ENCODE peak calls at places on chromosomes 7 and 10, in five cellular contexts. G, D, V, Z and S are unnamed samples.

GRCh38 chr7:87159538-87159937 is 7.3 kb downstream of the DMTF1 start:
- DNase-seq in G (no peak), D (no peak), V (no peak), Z (no peak), S (no peak)

GRCh38 chr7:21377545-21377944 is 50.3 kb upstream of the SP4 start:
- DNase-seq in G (no peak), D (no peak), V (no peak), Z (no peak), S (no peak)

GRCh38 chr10:116002735-116003134 is 270.3 kb downstream of the GFRA1 start:
- DNase-seq in G (no peak), D (no peak), V (no peak), Z (no peak), S (no peak)

GRCh38 chr7:12746211-12746610 is 58.8 kb downstream of the ARL4A start:
- DNase-seq in G (no peak), D (no peak), V (no peak), Z (no peak), S (no peak)

GRCh38 chr7:20388064-20388463 is 57.4 kb downstream of the ITGB8 start:
- DNase-seq in G (no peak), D (no peak), V (no peak), Z (no peak), S (no peak)

GRCh38 chr10:3902809-3903410 is 117.9 kb upstream of the KLF6 start:
- DNase-seq in G (no peak), D (no peak), V (no peak), Z (no peak), S (no peak)

GRCh38 chr10:76779821-76780281 is 857.8 kb downstream of the KCNMA1 start:
- DNase-seq in G (no peak), D (no peak), V (no peak), Z (no peak), S (no peak)

GRCh38 chr10:1419796-1420429 is 317.4 kb downstream of the ADARB2 start:
- DNase-seq in G (no peak), D (no peak), V (no peak), Z (no peak), S (no peak)

DNA sequence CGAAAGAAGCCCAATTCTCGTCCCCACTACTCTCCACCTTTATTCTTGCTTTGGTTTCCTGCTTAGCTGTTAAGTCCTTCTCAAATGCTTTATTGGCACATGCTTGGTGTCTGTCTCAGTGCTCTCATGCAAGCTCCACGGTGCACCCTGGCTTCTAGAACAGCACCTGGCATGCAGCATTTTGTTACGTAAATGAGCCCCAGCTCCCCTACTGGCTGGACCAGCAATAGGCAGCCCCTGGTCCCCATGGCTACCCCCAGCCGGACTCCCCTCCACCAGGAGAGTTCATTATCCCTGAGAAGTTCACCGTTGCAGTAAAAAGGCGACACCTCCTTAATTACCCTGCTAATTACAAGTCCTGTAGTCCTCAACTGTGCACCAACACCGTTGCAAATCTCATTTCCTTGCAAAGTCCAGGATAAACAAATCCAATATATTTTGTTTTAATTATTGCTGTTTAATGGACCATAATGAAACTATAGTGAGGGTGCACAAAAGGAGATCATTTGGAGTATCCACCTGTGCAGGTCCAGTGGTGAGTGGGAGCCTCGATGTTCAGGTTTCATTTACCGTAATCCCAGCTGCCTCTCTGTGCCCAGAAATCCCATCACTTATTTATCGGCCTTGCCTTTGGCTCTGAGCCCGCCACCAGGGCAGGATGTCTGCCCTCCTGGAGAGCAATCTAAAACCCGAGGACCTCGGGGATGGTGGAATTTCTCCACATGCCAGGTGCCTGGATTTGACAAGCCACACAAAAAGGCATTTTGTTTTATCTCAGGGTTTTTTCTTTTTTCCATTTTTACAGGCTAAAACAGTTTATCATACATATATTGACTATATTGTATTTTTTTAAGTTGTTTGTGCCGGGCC is 12.8 kb upstream of the DRGX start:
- DNase-seq in G (no peak), D (peak), V (no peak), Z (no peak), S (no peak)
- TF ChIP-seq CTCF in G (peak), D (no peak), V (peak), Z (no peak), S (no peak)

GRCh38 chr7:155543926-155544325 is 2.4 kb downstream of the CNPY1 start:
- DNase-seq in G (no peak), D (no peak), V (no peak), Z (no peak), S (no peak)

GRCh38 chr7:155544485-155544884 is 1.9 kb downstream of the CNPY1 start:
- DNase-seq in G (no peak), D (no peak), V (no peak), Z (no peak), S (no peak)

GRCh38 chr7:155542276-155542675 is 4.1 kb downstream of the CNPY1 start:
- DNase-seq in G (no peak), D (no peak), V (no peak), Z (no peak), S (no peak)

GRCh38 chr7:155545348-155545747 is 1.0 kb downstream of the CNPY1 start:
- DNase-seq in G (no peak), D (no peak), V (no peak), Z (no peak), S (no peak)

DNA sequence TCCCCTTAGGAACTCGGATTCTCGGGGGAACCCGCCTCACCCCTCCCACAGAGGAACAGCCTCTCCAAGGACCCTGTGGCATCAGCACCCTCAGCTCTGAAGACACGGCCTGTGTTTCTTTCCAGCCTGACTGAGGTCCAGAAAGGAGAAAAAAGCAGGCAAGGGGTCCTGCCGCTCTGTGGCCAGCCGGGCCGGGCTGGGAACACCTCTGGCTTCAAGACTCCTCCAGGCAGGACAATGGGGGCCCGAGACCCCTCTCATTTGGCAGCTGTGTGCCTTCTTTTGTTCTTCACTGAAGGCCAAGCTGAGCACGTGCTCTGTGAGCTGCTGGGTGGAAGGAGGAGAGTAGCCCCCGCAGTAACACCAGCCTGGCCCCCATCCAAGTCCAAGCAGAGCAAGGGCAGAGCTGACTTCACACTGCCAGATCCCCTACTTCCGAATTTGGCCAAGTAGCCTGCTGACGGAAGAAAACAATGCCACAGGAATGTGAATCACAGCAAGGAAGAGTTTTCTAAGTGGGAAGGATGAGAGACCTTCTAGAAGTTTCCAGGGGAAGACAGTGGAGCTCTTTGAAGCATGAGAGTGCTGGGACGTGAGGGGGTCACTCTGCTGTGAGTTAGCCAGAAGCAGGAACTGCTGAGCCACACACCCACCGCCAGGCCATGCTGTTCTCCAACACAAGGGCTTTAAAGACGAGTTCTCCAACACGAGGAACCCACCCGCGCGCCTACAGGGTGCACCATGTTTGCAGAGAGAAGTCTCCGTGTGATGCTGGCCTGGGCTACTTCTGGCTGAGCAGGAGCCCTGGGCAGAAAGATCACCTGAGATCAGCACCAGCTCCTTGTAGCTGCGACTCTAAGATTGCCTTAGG is 3.1 kb downstream of the CNPY1 start:
- DNase-seq in G (no peak), D (no peak), V (no peak), Z (no peak), S (no peak)
- TF ChIP-seq CTCF in G (no peak), D (no peak), V (no peak), Z (no peak), S (no peak)

DNA sequence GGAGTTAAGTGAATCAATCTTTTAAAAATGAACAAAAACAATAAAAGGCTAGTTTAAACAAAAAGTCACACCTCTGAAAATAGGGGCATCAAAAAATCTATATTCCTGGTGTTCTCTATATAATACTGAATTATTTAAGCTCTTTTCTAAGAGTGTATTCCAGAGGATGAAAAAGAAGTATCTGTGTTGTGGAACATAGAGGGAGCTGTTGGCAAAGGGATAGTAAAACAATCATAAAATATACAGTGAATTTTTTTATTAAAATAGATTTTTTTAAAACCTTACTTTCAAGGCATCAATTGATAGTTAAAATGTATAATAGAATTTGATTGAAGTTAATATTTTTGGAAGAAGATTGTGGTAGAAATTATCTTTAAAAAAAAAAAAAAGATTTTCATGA is 1409.1 kb upstream of the CELF2 start:
- DNase-seq in G (no peak), D (no peak), V (no peak), Z (no peak), S (no peak)
- TF ChIP-seq CTCF in G (peak), D (no peak), V (no peak), Z (no peak), S (no peak)

GRCh38 chr7:42739591-42739990 is 172.3 kb downstream of the C7orf25 start:
- DNase-seq in G (no peak), D (no peak), V (no peak), Z (no peak), S (no peak)

GRCh38 chr7:42734568-42734967 is 177.3 kb downstream of the C7orf25 start:
- DNase-seq in G (peak), D (no peak), V (no peak), Z (no peak), S (no peak)

GRCh38 chr7:42740410-42740809 is 171.5 kb downstream of the C7orf25 start:
- DNase-seq in G (no peak), D (no peak), V (no peak), Z (no peak), S (no peak)

GRCh38 chr7:42735081-42735480 is 176.8 kb downstream of the C7orf25 start:
- DNase-seq in G (no peak), D (no peak), V (no peak), Z (no peak), S (no peak)

GRCh38 chr7:42736931-42737330 is 174.9 kb downstream of the C7orf25 start:
- DNase-seq in G (no peak), D (no peak), V (no peak), Z (no peak), S (no peak)
- TF ChIP-seq CTCF in G (no peak), D (no peak), V (peak), Z (no peak), S (no peak)

GRCh38 chr10:5589071-5589962 is 64.6 kb downstream of the CALML3 start:
- DNase-seq in G (no peak), D (no peak), V (no peak), Z (no peak), S (no peak)

GRCh38 chr10:5590816-5591215 is 66.1 kb downstream of the CALML3 start:
- DNase-seq in G (no peak), D (no peak), V (no peak), Z (no peak), S (no peak)

GRCh38 chr10:5591336-5591824 is 66.6 kb downstream of the CALML3 start:
- DNase-seq in G (no peak), D (no peak), V (no peak), Z (no peak), S (peak)

GRCh38 chr10:5588603-5589002 is 63.8 kb downstream of the CALML3 start:
- DNase-seq in G (no peak), D (no peak), V (no peak), Z (no peak), S (no peak)

GRCh38 chr10:5589963-5590511 is 65.3 kb downstream of the CALML3 start:
- DNase-seq in G (no peak), D (peak), V (peak), Z (no peak), S (peak)
- TF ChIP-seq CTCF in G (peak), D (no peak), V (peak), Z (no peak), S (no peak)